ENCODE peak calls at places on chromosome 10, in six cellular contexts. One of them, this sample, is unnamed.
A peak's percentile ranks its signal among the peaks of the same experiment; 100 is the strongest.

GRCh38 chr10:79415736-79416577 is 29.5 kb downstream of the ZCCHC24 start:
- DNase-seq in breast epithelium: peak; percentile 36
- DNase-seq in kidney: peak; percentile 12
- DNase-seq in kidney epithelial cell: no peak
- DNase-seq in tibial artery: peak; percentile 58
- DNase-seq in PC-9: no peak
- DNase-seq in this sample: no peak

GRCh38 chr10:101394522-101395133 is 40.7 kb downstream of the BTRC start:
- DNase-seq in kidney epithelial cell: no peak
- DNase-seq in kidney: no peak
- DNase-seq in breast epithelium: no peak
- DNase-seq in PC-9: no peak
- DNase-seq in tibial artery: no peak
- DNase-seq in this sample: no peak

GRCh38 chr10:101060036-101060950 is 1.5 kb upstream of the KAZALD1 start:
- DNase-seq in breast epithelium: peak; percentile 91
- DNase-seq in kidney: peak; percentile 91
- DNase-seq in PC-9: peak; percentile 74
- DNase-seq in kidney epithelial cell: no peak
- DNase-seq in tibial artery: peak; percentile 97
- DNase-seq in this sample: peak; percentile 68

GRCh38 chr10:27541728-27542285 is 37.7 kb downstream of the RAB18 start:
- DNase-seq in breast epithelium: no peak
- DNase-seq in kidney: no peak
- DNase-seq in tibial artery: no peak
- DNase-seq in PC-9: no peak
- DNase-seq in kidney epithelial cell: no peak
- DNase-seq in this sample: no peak

GRCh38 chr10:27020243-27020642 is 80.1 kb downstream of the ANKRD26 start:
- DNase-seq in breast epithelium: no peak
- DNase-seq in kidney: no peak
- DNase-seq in PC-9: no peak
- DNase-seq in tibial artery: no peak
- DNase-seq in kidney epithelial cell: no peak
- DNase-seq in this sample: no peak

GRCh38 chr10:84588426-84588825 is 260.0 kb downstream of the CCSER2 start:
- DNase-seq in kidney: no peak
- DNase-seq in breast epithelium: no peak
- DNase-seq in PC-9: no peak
- DNase-seq in kidney epithelial cell: no peak
- DNase-seq in tibial artery: no peak
- DNase-seq in this sample: no peak

GRCh38 chr10:50347394-50347802 is 96.1 kb upstream of the ASAH2 start:
- DNase-seq in PC-9: no peak
- DNase-seq in kidney: no peak
- DNase-seq in tibial artery: no peak
- DNase-seq in kidney epithelial cell: no peak
- DNase-seq in breast epithelium: no peak
- DNase-seq in this sample: no peak

GRCh38 chr10:91864744-91865143 is 44.5 kb downstream of the FGFBP3 start:
- DNase-seq in kidney epithelial cell: no peak
- DNase-seq in breast epithelium: no peak
- DNase-seq in tibial artery: no peak
- DNase-seq in kidney: no peak
- DNase-seq in PC-9: no peak
- DNase-seq in this sample: no peak

GRCh38 chr10:32167450-32167849 is 111.2 kb upstream of the KIF5B start:
- DNase-seq in PC-9: no peak
- DNase-seq in kidney epithelial cell: no peak
- DNase-seq in breast epithelium: no peak
- DNase-seq in tibial artery: no peak
- DNase-seq in kidney: no peak
- DNase-seq in this sample: no peak

GRCh38 chr10:132326925-132327324 is 5.1 kb upstream of the LRRC27 start:
- DNase-seq in kidney epithelial cell: no peak
- DNase-seq in PC-9: no peak
- DNase-seq in kidney: no peak
- DNase-seq in tibial artery: peak; percentile 16
- DNase-seq in breast epithelium: no peak
- DNase-seq in this sample: no peak

GRCh38 chr10:74111799-74112198 is 38.8 kb downstream of the AP3M1 start:
- DNase-seq in kidney epithelial cell: no peak
- DNase-seq in kidney: no peak
- DNase-seq in breast epithelium: no peak
- DNase-seq in PC-9: no peak
- DNase-seq in tibial artery: no peak
- DNase-seq in this sample: no peak

GRCh38 chr10:3213174-3213573 is 40.6 kb upstream of the PITRM1 start:
- DNase-seq in kidney epithelial cell: no peak
- DNase-seq in breast epithelium: no peak
- DNase-seq in kidney: no peak
- DNase-seq in tibial artery: no peak
- DNase-seq in PC-9: no peak
- DNase-seq in this sample: no peak

GRCh38 chr10:44786451-44786850 is 124.7 kb upstream of the TMEM72 start:
- DNase-seq in breast epithelium: no peak
- DNase-seq in kidney epithelial cell: no peak
- DNase-seq in kidney: no peak
- DNase-seq in tibial artery: no peak
- DNase-seq in PC-9: no peak
- DNase-seq in this sample: no peak

GRCh38 chr10:54880943-54881342 is 79.9 kb upstream of the PCDH15 start:
- DNase-seq in PC-9: no peak
- DNase-seq in kidney: no peak
- DNase-seq in tibial artery: no peak
- DNase-seq in kidney epithelial cell: no peak
- DNase-seq in breast epithelium: no peak
- DNase-seq in this sample: no peak

GRCh38 chr10:119973261-119973660 is 80.7 kb downstream of the SEC23IP start:
- DNase-seq in PC-9: no peak
- DNase-seq in tibial artery: no peak
- DNase-seq in kidney epithelial cell: no peak
- DNase-seq in breast epithelium: no peak
- DNase-seq in kidney: no peak
- DNase-seq in this sample: no peak

GRCh38 chr10:43201545-43202131 is 63.4 kb downstream of the CSGALNACT2 start:
- DNase-seq in tibial artery: peak; percentile 53
- DNase-seq in breast epithelium: peak; percentile 36
- DNase-seq in kidney: peak; percentile 53
- DNase-seq in PC-9: no peak
- DNase-seq in kidney epithelial cell: no peak
- DNase-seq in this sample: no peak

GRCh38 chr10:28533571-28534304 is 820 bp downstream of the WAC start:
- DNase-seq in tibial artery: peak; percentile 84
- DNase-seq in kidney epithelial cell: no peak
- DNase-seq in PC-9: peak; percentile 31
- DNase-seq in kidney: peak; percentile 90
- DNase-seq in breast epithelium: peak; percentile 61
- DNase-seq in this sample: no peak

GRCh38 chr10:17444062-17444714 is 10.2 kb downstream of the ST8SIA6 start:
- DNase-seq in tibial artery: no peak
- DNase-seq in breast epithelium: no peak
- DNase-seq in kidney: no peak
- DNase-seq in kidney epithelial cell: no peak
- DNase-seq in PC-9: no peak
- DNase-seq in this sample: no peak

GRCh38 chr10:86192686-86193085 is 173.9 kb downstream of the GRID1 start:
- DNase-seq in kidney epithelial cell: no peak
- DNase-seq in PC-9: no peak
- DNase-seq in kidney: no peak
- DNase-seq in tibial artery: no peak
- DNase-seq in breast epithelium: no peak
- DNase-seq in this sample: no peak

GRCh38 chr10:117165557-117166419 is 27.7 kb upstream of the VAX1 start:
- DNase-seq in PC-9: peak; percentile 53
- DNase-seq in kidney epithelial cell: no peak
- DNase-seq in tibial artery: peak; percentile 65
- DNase-seq in kidney: peak; percentile 74
- DNase-seq in breast epithelium: no peak
- DNase-seq in this sample: no peak

GRCh38 chr10:118980870-118981269 is 48.6 kb upstream of the NANOS1 start:
- DNase-seq in PC-9: no peak
- DNase-seq in breast epithelium: no peak
- DNase-seq in tibial artery: no peak
- DNase-seq in kidney epithelial cell: no peak
- DNase-seq in kidney: no peak
- DNase-seq in this sample: no peak

GRCh38 chr10:118669020-118669766 is 73.7 kb upstream of the PRLHR start:
- DNase-seq in breast epithelium: no peak
- DNase-seq in kidney epithelial cell: no peak
- DNase-seq in tibial artery: no peak
- DNase-seq in kidney: no peak
- DNase-seq in PC-9: no peak
- DNase-seq in this sample: no peak

GRCh38 chr10:114060456-114060855 is 16.8 kb downstream of the ADRB1 start:
- DNase-seq in breast epithelium: no peak
- DNase-seq in kidney epithelial cell: no peak
- DNase-seq in PC-9: no peak
- DNase-seq in tibial artery: no peak
- DNase-seq in kidney: no peak
- DNase-seq in this sample: no peak

GRCh38 chr10:60466267-60467201 is 76.9 kb upstream of the ANK3 start:
- DNase-seq in tibial artery: no peak
- DNase-seq in breast epithelium: no peak
- DNase-seq in kidney epithelial cell: no peak
- DNase-seq in kidney: no peak
- DNase-seq in PC-9: no peak
- DNase-seq in this sample: no peak

GRCh38 chr10:114694062-114694461 is 36.0 kb upstream of the ABLIM1 start:
- DNase-seq in tibial artery: no peak
- DNase-seq in breast epithelium: no peak
- DNase-seq in kidney epithelial cell: no peak
- DNase-seq in PC-9: no peak
- DNase-seq in kidney: no peak
- DNase-seq in this sample: no peak

GRCh38 chr10:3778708-3779108 is 6.3 kb downstream of the KLF6 start:
- DNase-seq in kidney: no peak
- DNase-seq in breast epithelium: no peak
- DNase-seq in PC-9: no peak
- DNase-seq in kidney epithelial cell: no peak
- DNase-seq in tibial artery: no peak
- DNase-seq in this sample: no peak

GRCh38 chr10:93616844-93617360 is 4.6 kb downstream of the PDE6C start:
- DNase-seq in kidney: no peak
- DNase-seq in tibial artery: no peak
- DNase-seq in breast epithelium: no peak
- DNase-seq in PC-9: no peak
- DNase-seq in kidney epithelial cell: no peak
- DNase-seq in this sample: no peak

GRCh38 chr10:44280615-44281014 is 104.3 kb downstream of the CXCL12 start:
- DNase-seq in kidney: no peak
- DNase-seq in PC-9: no peak
- DNase-seq in kidney epithelial cell: no peak
- DNase-seq in breast epithelium: no peak
- DNase-seq in tibial artery: peak; percentile 79
- DNase-seq in this sample: no peak

GRCh38 chr10:122147731-122148130 is 123.4 kb upstream of the BTBD16 start:
- DNase-seq in kidney epithelial cell: no peak
- DNase-seq in breast epithelium: no peak
- DNase-seq in kidney: no peak
- DNase-seq in PC-9: no peak
- DNase-seq in tibial artery: no peak
- DNase-seq in this sample: no peak

GRCh38 chr10:78203915-78204818 is 170.5 kb downstream of the RPS24 start:
- DNase-seq in kidney: no peak
- DNase-seq in kidney epithelial cell: no peak
- DNase-seq in breast epithelium: no peak
- DNase-seq in tibial artery: peak; percentile 82
- DNase-seq in PC-9: no peak
- DNase-seq in this sample: no peak

GRCh38 chr10:112269266-112269665 is 13.9 kb upstream of the TECTB start:
- DNase-seq in PC-9: no peak
- DNase-seq in tibial artery: no peak
- DNase-seq in kidney: no peak
- DNase-seq in kidney epithelial cell: no peak
- DNase-seq in breast epithelium: no peak
- DNase-seq in this sample: no peak

GRCh38 chr10:70575874-70576802 is 26.4 kb downstream of the PRF1 start:
- DNase-seq in tibial artery: peak; percentile 67
- DNase-seq in breast epithelium: no peak
- DNase-seq in PC-9: peak; percentile 69
- DNase-seq in kidney epithelial cell: peak; percentile 77
- DNase-seq in kidney: peak; percentile 61
- DNase-seq in this sample: no peak

GRCh38 chr10:113326160-113327111 is 226.4 kb upstream of the HABP2 start:
- DNase-seq in PC-9: peak; percentile 54
- DNase-seq in breast epithelium: no peak
- DNase-seq in kidney: no peak
- DNase-seq in kidney epithelial cell: peak; percentile 66
- DNase-seq in tibial artery: peak; percentile 80
- DNase-seq in this sample: no peak

GRCh38 chr10:62384057-62384446 is 9.9 kb downstream of the ZNF365 start:
- DNase-seq in kidney: no peak
- DNase-seq in breast epithelium: no peak
- DNase-seq in tibial artery: no peak
- DNase-seq in kidney epithelial cell: peak; percentile 69
- DNase-seq in PC-9: peak; percentile 66
- DNase-seq in this sample: no peak
- H3K4me3 ChIP-seq in kidney: no peak overlapping the region
- H3K4me3 ChIP-seq in breast epithelium: no peak overlapping the region
- H3K4me3 ChIP-seq in tibial artery: no peak overlapping the region
- H3K4me3 ChIP-seq in kidney epithelial cell: no peak overlapping the region
- H3K4me3 ChIP-seq in PC-9: peak overlapping the region; percentile 9
- H3K4me3 ChIP-seq in this sample: no peak overlapping the region

DNA sequence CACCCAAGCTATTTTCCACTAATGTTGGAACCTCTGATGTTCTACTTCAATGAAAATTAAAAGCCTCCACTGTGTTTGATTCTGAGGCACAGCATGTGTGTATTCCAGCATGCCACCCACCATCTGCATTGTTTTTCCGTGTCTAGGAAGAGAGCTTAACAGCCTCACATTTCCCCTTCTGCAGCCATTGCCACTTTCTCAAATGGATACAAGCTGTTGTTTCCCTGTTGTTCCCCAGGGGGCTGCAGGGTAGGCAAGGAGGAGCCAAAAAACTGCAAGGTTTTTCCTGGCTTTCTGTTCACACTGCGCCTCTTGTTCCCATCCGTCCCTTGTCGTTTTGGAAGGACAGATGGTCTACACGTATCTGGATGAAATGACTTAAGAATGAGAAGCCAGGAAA is 72.3 kb upstream of the DNAJB12 start:
- DNase-seq in PC-9: no peak
- DNase-seq in tibial artery: no peak
- DNase-seq in kidney epithelial cell: no peak
- DNase-seq in kidney: no peak
- DNase-seq in breast epithelium: no peak
- DNase-seq in this sample: no peak
- TF ChIP-seq CTCF in PC-9: no peak
- TF ChIP-seq CTCF in tibial artery: no peak
- TF ChIP-seq CTCF in kidney epithelial cell: no peak
- TF ChIP-seq CTCF in kidney: no peak
- TF ChIP-seq CTCF in breast epithelium: no peak
- TF ChIP-seq CTCF in this sample: no peak

GRCh38 chr10:11824825-11825224 is 1.7 kb downstream of the PROSER2 start:
- DNase-seq in breast epithelium: no peak
- DNase-seq in kidney: no peak
- DNase-seq in tibial artery: no peak
- DNase-seq in PC-9: peak; percentile 32
- DNase-seq in kidney epithelial cell: no peak
- DNase-seq in this sample: no peak
- H3K4me3 ChIP-seq in breast epithelium: peak overlapping the region; percentile 93
- H3K4me3 ChIP-seq in kidney: peak overlapping the region; percentile 58
- H3K4me3 ChIP-seq in tibial artery: no peak overlapping the region
- H3K4me3 ChIP-seq in PC-9: peak overlapping the region; percentile 92
- H3K4me3 ChIP-seq in kidney epithelial cell: peak overlapping the region; percentile 96
- H3K4me3 ChIP-seq in this sample: peak overlapping the region; percentile 74

GRCh38 chr10:18793951-18794350 is 134.7 kb downstream of the ARL5B start:
- DNase-seq in breast epithelium: no peak
- DNase-seq in PC-9: no peak
- DNase-seq in tibial artery: no peak
- DNase-seq in kidney: no peak
- DNase-seq in kidney epithelial cell: no peak
- DNase-seq in this sample: peak; percentile 22
- TF ChIP-seq CTCF in breast epithelium: no peak
- TF ChIP-seq CTCF in PC-9: peak; percentile 36
- TF ChIP-seq CTCF in tibial artery: peak; percentile 16
- TF ChIP-seq CTCF in kidney: no peak
- TF ChIP-seq CTCF in kidney epithelial cell: peak; percentile 49
- TF ChIP-seq CTCF in this sample: peak; percentile 70